ENCODE peak calls at places on chromosome 21, in five cellular contexts. Q is cardiac muscle cell, T is lower lobe of right lung, I is upper lobe of right lung, S is OCI-LY7. W is an unnamed sample.

GRCh38 chr21:29481641-29482040 is 182.9 kb downstream of the BACH1 start:
- DNase-seq in Q (peak; percentile 44), T (no peak), I (no peak), S (no peak), W (no peak)

GRCh38 chr21:37119421-37120218 is 46.6 kb downstream of the TTC3 start:
- DNase-seq in Q (peak; percentile 51), T (no peak), I (no peak), S (no peak), W (no peak)

GRCh38 chr21:46540087-46540710 is 64.7 kb downstream of the S100B start:
- DNase-seq in Q (no peak), T (no peak), I (no peak), S (no peak), W (no peak)

GRCh38 chr21:27192286-27192685 is 225.4 kb upstream of the ADAMTS5 start:
- DNase-seq in Q (no peak), T (no peak), I (no peak), S (no peak), W (no peak)

GRCh38 chr21:24658926-24659325 is 948.4 kb downstream of the MRPL39 start:
- DNase-seq in Q (no peak), T (no peak), I (no peak), S (no peak), W (no peak)

GRCh38 chr21:25273945-25274344 is 333.3 kb downstream of the MRPL39 start:
- DNase-seq in Q (no peak), T (no peak), I (no peak), S (no peak), W (no peak)

GRCh38 chr21:43361493-43362296 is 65.2 kb downstream of the SIK1 start:
- DNase-seq in Q (peak; percentile 62), T (no peak), I (no peak), S (peak; percentile 89), W (peak; percentile 47)

GRCh38 chr21:20811702-20812101 is 186.5 kb upstream of the NCAM2 start:
- DNase-seq in Q (no peak), T (no peak), I (no peak), S (no peak), W (no peak)

GRCh38 chr21:17925900-17926299 is 106.7 kb upstream of the C21orf91 start:
- DNase-seq in Q (peak; percentile 32), T (no peak), I (no peak), S (peak; percentile 21), W (no peak)

GRCh38 chr21:41871302-41872030 is 7.7 kb downstream of the PRDM15 start:
- DNase-seq in Q (no peak), T (no peak), I (no peak), S (peak; percentile 56), W (no peak)
- H3K4me3 ChIP-seq in Q (no peak overlapping the region), T (no peak overlapping the region), I (no peak overlapping the region), S (no peak overlapping the region), W (no peak overlapping the region)

DNA sequence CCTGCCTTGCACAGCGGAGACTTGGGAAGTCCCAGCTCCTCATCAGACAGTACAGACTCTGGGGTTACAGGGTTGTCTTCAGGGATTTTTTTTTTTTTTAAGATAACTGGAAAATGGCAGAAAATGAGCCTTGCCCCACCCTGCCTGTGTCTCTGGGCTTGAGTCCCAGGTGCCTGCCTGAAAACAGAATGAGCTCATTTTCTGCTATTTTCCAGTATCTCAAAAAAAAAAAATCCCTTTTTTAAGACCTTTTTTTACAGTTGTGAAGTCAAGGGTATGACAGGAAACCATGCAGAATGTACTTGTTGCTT is 10.1 kb downstream of the SLX9 start:
- DNase-seq in Q (no peak), T (no peak), I (no peak), S (no peak), W (no peak)
- TF ChIP-seq CTCF in Q (no peak), T (no peak), I (no peak), S (peak; percentile 47), W (no peak)

GRCh38 chr21:45332981-45333582 is 45.4 kb upstream of the POFUT2 start:
- DNase-seq in Q (no peak), T (peak; percentile 46), I (peak; percentile 33), S (no peak), W (no peak)

GRCh38 chr21:45330075-45330781 is 42.5 kb upstream of the POFUT2 start:
- DNase-seq in Q (peak; percentile 88), T (peak; percentile 89), I (peak; percentile 91), S (no peak), W (peak; percentile 53)

GRCh38 chr21:45330851-45331261 is 43.2 kb upstream of the POFUT2 start:
- DNase-seq in Q (no peak), T (peak; percentile 39), I (peak; percentile 58), S (no peak), W (no peak)

GRCh38 chr21:45332415-45332814 is 44.7 kb upstream of the POFUT2 start:
- DNase-seq in Q (no peak), T (no peak), I (no peak), S (no peak), W (no peak)

GRCh38 chr21:45331521-45332257 is 44.0 kb upstream of the POFUT2 start:
- DNase-seq in Q (no peak), T (no peak), I (peak; percentile 50), S (no peak), W (no peak)
- H3K4me1 ChIP-seq in Q (peaks cover 24% of the 10 kb centered on the region), T (peaks cover 16% of the 10 kb centered on the region), I (peaks cover 8% of the 10 kb centered on the region), S (no peaks in the 10 kb centered on the region), W (peaks cover 10% of the 10 kb centered on the region)

GRCh38 chr21:38807987-38808386 is 2.3 kb downstream of the ETS2 start:
- DNase-seq in Q (no peak), T (no peak), I (no peak), S (no peak), W (no peak)

GRCh38 chr21:38806942-38807284 is 1.2 kb downstream of the ETS2 start:
- DNase-seq in Q (no peak), T (no peak), I (no peak), S (no peak), W (no peak)

GRCh38 chr21:38809170-38809878 is 3.6 kb downstream of the ETS2 start:
- DNase-seq in Q (no peak), T (no peak), I (no peak), S (peak; percentile 42), W (no peak)

GRCh38 chr21:38806153-38806941 is 618 bp downstream of the ETS2 start:
- DNase-seq in Q (no peak), T (peak; percentile 69), I (peak; percentile 80), S (peak; percentile 56), W (no peak)

GRCh38 chr21:38807481-38807880 is 1.8 kb downstream of the ETS2 start:
- DNase-seq in Q (no peak), T (no peak), I (no peak), S (no peak), W (no peak)
- H3K4me3 ChIP-seq in Q (peak overlapping the region; percentile 94), T (peak overlapping the region; percentile 82), I (peak overlapping the region; percentile 99), S (peak overlapping the region; percentile 88), W (peak overlapping the region; percentile 85)

DNA sequence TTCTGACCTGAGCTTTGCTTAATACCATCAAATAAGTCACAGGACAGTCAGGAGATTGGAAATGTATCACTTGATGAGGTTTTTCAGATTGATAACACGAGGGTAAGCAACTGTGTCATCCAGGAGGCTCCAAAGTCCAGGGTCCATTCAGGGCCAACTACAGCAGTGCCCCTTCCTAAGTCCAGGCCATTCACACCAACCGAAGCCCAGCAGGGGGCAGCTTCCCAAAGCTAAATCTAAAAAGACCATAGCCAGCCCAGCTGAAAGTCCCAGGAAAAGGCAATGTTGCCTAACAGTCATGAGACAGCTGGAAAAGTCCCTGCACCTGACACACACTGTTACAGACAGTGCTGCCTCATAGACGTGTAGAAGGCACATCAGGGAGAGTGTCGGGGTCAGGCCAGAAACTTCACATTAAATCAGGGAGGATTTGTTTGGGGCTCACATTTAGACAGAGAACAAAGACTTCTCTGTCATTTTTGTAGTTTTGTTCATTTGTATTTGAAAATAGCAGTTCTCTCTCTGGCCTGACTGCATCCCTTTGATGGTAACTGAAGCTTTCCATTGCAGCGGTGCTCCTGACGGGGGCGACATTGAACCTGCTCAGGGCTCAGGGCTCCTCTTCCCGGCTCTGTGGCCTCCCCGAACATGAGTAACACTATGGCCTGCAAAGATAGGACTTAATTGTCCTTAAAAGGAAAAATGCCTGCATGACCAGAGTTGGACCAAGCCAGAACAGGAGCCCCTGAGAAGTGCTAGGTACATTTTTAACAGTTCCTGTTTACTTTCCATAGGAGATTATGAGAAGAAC is 200.4 kb downstream of the NRIP1 start:
- DNase-seq in Q (peak; percentile 90), T (peak; percentile 68), I (peak; percentile 79), S (peak; percentile 9), W (peak; percentile 71)
- TF ChIP-seq CTCF in Q (peak; percentile 76), T (peak; percentile 55), I (peak; percentile 50), S (peak; percentile 66), W (peak; percentile 63)

DNA sequence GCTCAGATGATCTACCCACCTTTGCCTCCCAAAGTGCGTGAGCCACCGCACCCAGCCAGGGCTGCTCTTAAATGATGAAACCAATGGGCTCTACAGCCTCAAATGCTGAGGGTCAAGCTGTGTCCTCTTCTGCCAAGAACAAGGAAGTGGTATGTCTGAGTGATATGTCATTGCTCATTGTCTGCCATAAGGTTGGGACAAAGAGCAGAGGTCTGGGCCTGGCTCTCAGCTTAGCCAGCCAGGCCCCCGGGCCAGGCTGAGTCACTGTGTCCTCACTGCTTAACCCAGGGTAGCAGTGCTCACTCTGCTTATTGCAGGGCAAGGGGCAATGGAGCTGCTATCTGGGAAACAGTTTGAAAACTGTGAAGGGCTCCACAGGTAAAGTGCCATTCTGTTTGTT is 8.3 kb upstream of the ETS2 start:
- DNase-seq in Q (no peak), T (no peak), I (no peak), S (no peak), W (peak; percentile 68)
- H3K4me1 ChIP-seq in Q (peaks cover 14% of the 10 kb centered on the region), T (no peaks in the 10 kb centered on the region), I (no peaks in the 10 kb centered on the region), S (no peaks in the 10 kb centered on the region), W (peaks cover 3% of the 10 kb centered on the region)

DNA sequence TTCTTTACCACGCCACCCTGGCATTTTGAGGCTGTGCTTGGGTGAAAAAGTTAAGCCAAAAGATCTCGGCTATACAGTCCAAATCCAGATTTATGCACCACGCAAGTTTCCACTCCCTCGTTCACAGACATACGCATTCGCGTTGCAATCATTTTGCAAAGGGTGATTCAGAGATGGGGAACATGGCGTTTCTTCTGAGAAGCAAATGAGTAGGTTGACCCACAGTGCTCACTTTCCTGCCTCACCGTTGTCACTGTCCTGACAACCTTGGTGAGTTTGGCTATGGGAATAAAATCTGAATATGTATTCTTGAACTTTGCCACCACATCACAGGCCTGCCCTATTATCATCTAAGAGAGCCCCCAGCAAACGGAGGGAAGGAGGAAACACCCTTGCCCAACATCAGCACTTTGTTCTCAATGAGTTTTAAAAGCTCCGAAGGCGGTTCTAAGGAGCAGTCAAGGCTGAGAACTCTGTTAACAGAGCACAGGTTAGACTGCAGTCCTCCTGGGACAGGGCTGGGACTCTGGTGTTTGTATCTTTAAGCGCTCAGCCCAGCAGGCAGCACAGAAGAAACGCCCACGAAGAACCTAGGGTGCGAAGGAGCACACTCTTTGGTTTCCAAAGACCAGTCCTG is 86.4 kb downstream of the RUNX1 start:
- DNase-seq in Q (no peak), T (no peak), I (no peak), S (no peak), W (no peak)
- H3K4me3 ChIP-seq in Q (no peak overlapping the region), T (no peak overlapping the region), I (no peak overlapping the region), S (no peak overlapping the region), W (no peak overlapping the region)

GRCh38 chr21:32572574-32573420 is 12.5 kb downstream of the TCP10L start:
- DNase-seq in Q (no peak), T (no peak), I (no peak), S (peak; percentile 44), W (peak; percentile 70)

GRCh38 chr21:32565856-32566465 is 19.4 kb downstream of the TCP10L start:
- DNase-seq in Q (no peak), T (no peak), I (no peak), S (no peak), W (no peak)

GRCh38 chr21:32570456-32570855 is 14.9 kb downstream of the TCP10L start:
- DNase-seq in Q (no peak), T (no peak), I (no peak), S (no peak), W (no peak)

GRCh38 chr21:32566990-32567389 is 18.3 kb downstream of the TCP10L start:
- DNase-seq in Q (no peak), T (no peak), I (no peak), S (no peak), W (no peak)

GRCh38 chr21:32569261-32570230 is 15.8 kb downstream of the TCP10L start:
- DNase-seq in Q (peak; percentile 85), T (peak; percentile 86), I (peak; percentile 89), S (peak; percentile 80), W (peak; percentile 80)
- TF ChIP-seq CTCF in Q (peak; percentile 89), T (peak; percentile 86), I (peak; percentile 85), S (peak; percentile 89), W (peak; percentile 75)

W was measured in mucosa of descending colon.